ENCODE peak calls at places on chromosomes 4 and X, in nine cellular contexts. F is immature natural killer cell, G is breast epithelium, L is brain microvascular endothelial cell, R is heart left ventricle, B is kidney epithelial cell, T is NCI-H1092, M is iris pigment epithelial cell, J is GM10248. H is an unnamed sample.

GRCh38 chr4:78520808-78521226 is 30.8 kb upstream of the ANXA3 start:
- DNase-seq in G (no peak), J (no peak), R (no peak), B (no peak), F (no peak), T (no peak), L (no peak), M (peak; percentile 68), H (no peak)

GRCh38 chr4:186651624-186652023 is 72.0 kb downstream of the FAT1 start:
- DNase-seq in B (no peak), R (peak; percentile 77), M (peak; percentile 60), T (peak; percentile 90), F (no peak), L (peak; percentile 72), J (no peak), G (peak; percentile 62), H (no peak)

GRCh38 chrX:147978931-147979330 is 2.2 kb upstream of the FMR1NB start:
- DNase-seq in R (no peak), G (no peak), M (no peak), J (no peak), B (no peak), F (no peak), L (no peak), T (no peak), H (no peak)

GRCh38 chr4:37243722-37244582 is 591 bp upstream of the NWD2 start:
- DNase-seq in G (no peak), R (no peak), J (peak; percentile 12), B (no peak), F (no peak), L (no peak), T (no peak), M (no peak), H (no peak)

GRCh38 chr4:145098675-145099037 is 545 bp downstream of the ABCE1 start:
- DNase-seq in M (peak; percentile 78), L (peak; percentile 52), F (no peak), J (peak; percentile 21), B (peak; percentile 26), T (no peak), R (peak; percentile 33), G (no peak), H (no peak)

GRCh38 chrX:13283512-13283911 is 36.3 kb downstream of the ATXN3L start:
- DNase-seq in T (no peak), L (no peak), F (no peak), R (no peak), G (no peak), J (no peak), M (no peak), B (no peak), H (no peak)

GRCh38 chr4:153335665-153336064 is 8.8 kb upstream of the MND1 start:
- DNase-seq in T (no peak), J (no peak), F (no peak), M (peak; percentile 67), R (no peak), B (peak; percentile 38), L (no peak), G (no peak), H (no peak)

GRCh38 chrX:13768939-13769338 is 34.4 kb downstream of the OFD1 start:
- DNase-seq in G (no peak), B (no peak), J (no peak), R (no peak), L (no peak), M (no peak), F (no peak), T (no peak), H (no peak)

GRCh38 chr4:167606551-167606950 is 372.3 kb upstream of the SPOCK3 start:
- DNase-seq in L (no peak), M (no peak), T (no peak), F (no peak), G (no peak), J (no peak), B (no peak), R (no peak), H (no peak)

GRCh38 chrX:33178690-33179089 is 32.7 kb downstream of the DMD start:
- DNase-seq in B (no peak), G (no peak), R (no peak), M (no peak), J (no peak), F (no peak), L (no peak), T (no peak), H (no peak)

GRCh38 chr4:14225683-14226207 is 598.2 kb upstream of the BOD1L1 start:
- DNase-seq in T (peak; percentile 93), B (no peak), G (no peak), J (no peak), M (no peak), L (no peak), F (no peak), R (no peak), H (no peak)

GRCh38 chr4:167838686-167839085 is 253.7 kb upstream of the ANXA10 start:
- DNase-seq in T (no peak), L (no peak), B (no peak), J (no peak), M (peak; percentile 77), G (no peak), R (no peak), F (no peak), H (no peak)

GRCh38 chr4:120977435-120977997 is 55.0 kb upstream of the PRDM5 start:
- DNase-seq in B (peak; percentile 21), F (no peak), G (no peak), L (peak; percentile 63), J (peak; percentile 20), T (no peak), R (no peak), M (peak; percentile 79), H (no peak)

GRCh38 chrX:112512509-112512908 is 167.2 kb downstream of the LHFPL1 start:
- DNase-seq in M (no peak), L (no peak), R (no peak), G (no peak), T (no peak), F (no peak), B (no peak), J (no peak), H (no peak)

GRCh38 chr4:102791318-102791835 is 30.6 kb upstream of the MANBA start:
- DNase-seq in L (no peak), R (no peak), T (no peak), J (no peak), F (no peak), M (no peak), G (no peak), B (no peak), H (no peak)

GRCh38 chrX:43559643-43560042 is 96.5 kb upstream of the MAOA start:
- DNase-seq in F (peak; percentile 5), B (no peak), M (peak; percentile 29), R (peak; percentile 23), J (no peak), G (no peak), T (peak; percentile 18), L (peak; percentile 22), H (peak; percentile 66)

GRCh38 chr4:145618210-145618911 is 824 bp upstream of the MMAA start:
- DNase-seq in T (no peak), G (no peak), M (peak; percentile 22), J (peak; percentile 21), B (no peak), F (no peak), L (no peak), R (no peak), H (no peak)

GRCh38 chrX:150372280-150372679 is 9.2 kb downstream of the MAMLD1 start:
- DNase-seq in J (no peak), G (no peak), B (no peak), L (no peak), T (no peak), F (no peak), M (no peak), R (no peak), H (no peak)

GRCh38 chr4:2411786-2412510 is 6.5 kb downstream of the ZFYVE28 start:
- DNase-seq in J (peak; percentile 76), T (no peak), F (no peak), R (no peak), L (no peak), M (no peak), B (no peak), G (no peak), H (no peak)

GRCh38 chr4:183185018-183185417 is 86.0 kb downstream of the WWC2 start:
- DNase-seq in M (peak; percentile 96), B (no peak), T (no peak), R (no peak), G (no peak), J (no peak), L (no peak), F (no peak), H (no peak)

GRCh38 chr4:8159522-8160232 is 1.1 kb upstream of the ABLIM2 start:
- DNase-seq in L (no peak), M (no peak), J (no peak), F (no peak), T (no peak), G (no peak), R (no peak), B (no peak), H (no peak)

GRCh38 chrX:21656587-21657317 is 1.4 kb downstream of the KLHL34 start:
- DNase-seq in B (no peak), L (no peak), G (no peak), F (no peak), R (no peak), M (no peak), J (no peak), T (no peak), H (no peak)

GRCh38 chr4:26819478-26819877 is 41.2 kb upstream of the STIM2 start:
- DNase-seq in G (no peak), R (no peak), J (no peak), M (no peak), F (no peak), B (no peak), T (no peak), L (no peak), H (no peak)

GRCh38 chr4:83043801-83044407 is 8.9 kb downstream of the COPS4 start:
- DNase-seq in F (no peak), R (no peak), M (peak; percentile 61), B (no peak), L (peak; percentile 9), G (no peak), T (no peak), J (no peak), H (no peak)

GRCh38 chr4:173185832-173186545 is 17.4 kb downstream of the GALNT7 start:
- DNase-seq in L (no peak), M (no peak), G (no peak), F (no peak), R (no peak), B (no peak), T (no peak), J (no peak), H (no peak)

GRCh38 chr4:170193496-170193895 is 103.7 kb upstream of the AADAT start:
- DNase-seq in T (no peak), M (no peak), J (no peak), B (no peak), F (no peak), L (no peak), G (no peak), R (no peak), H (no peak)

GRCh38 chr4:117334451-117335188 is 249.2 kb upstream of the TRAM1L1 start:
- DNase-seq in J (peak; percentile 8), F (no peak), B (no peak), L (no peak), T (no peak), G (no peak), R (no peak), M (no peak), H (no peak)

GRCh38 chr4:64598068-64598467 is 188.8 kb upstream of the TECRL start:
- DNase-seq in M (no peak), F (no peak), L (no peak), B (no peak), T (no peak), R (no peak), J (no peak), G (no peak), H (no peak)

GRCh38 chrX:100407147-100407783 is 2.8 kb downstream of the PCDH19 start:
- DNase-seq in G (no peak), L (no peak), F (no peak), R (no peak), T (no peak), M (no peak), J (peak; percentile 3), B (no peak), H (no peak)

GRCh38 chr4:40916880-40917279 is 167.1 kb downstream of the NSUN7 start:
- DNase-seq in L (no peak), J (peak; percentile 63), G (no peak), B (no peak), T (no peak), M (peak; percentile 31), F (no peak), R (peak; percentile 35), H (peak; percentile 46)

GRCh38 chr4:185723619-185724150 is 88.3 kb downstream of the SORBS2 start:
- DNase-seq in B (no peak), M (no peak), F (no peak), J (no peak), L (no peak), T (no peak), R (no peak), G (no peak), H (no peak)